ENCODE peak calls at places on chromosomes 16 and 17, in five cellular contexts. U, B, D, C and G are unnamed samples.

GRCh38 chr16:25007284-25007984 is 7.7 kb downstream of the ARHGAP17 start:
- DNase-seq in B (no peak), C (peak), D (peak), U (no peak), G (no peak)

GRCh38 chr16:89422905-89423630 is 67.3 kb downstream of the ANKRD11 start:
- DNase-seq in C (peak), D (peak), U (peak), B (no peak), G (no peak)

GRCh38 chr16:80407265-80407987 is 133.4 kb upstream of the DYNLRB2 start:
- DNase-seq in U (no peak), C (no peak), B (peak), D (no peak), G (no peak)

GRCh38 chr16:2280461-2280860 is 12.5 kb upstream of the RNPS1 start:
- DNase-seq in B (no peak), C (no peak), D (no peak), U (no peak), G (no peak)

GRCh38 chr17:80265205-80266068 is 4.8 kb downstream of the RNF213 start:
- DNase-seq in D (no peak), B (no peak), U (peak), C (no peak), G (no peak)

GRCh38 chr16:12655530-12655929 is 148.2 kb downstream of the CPPED1 start:
- DNase-seq in U (no peak), B (no peak), D (no peak), C (no peak), G (no peak)

GRCh38 chr17:35849469-35850348 is 19.0 kb downstream of the HEATR9 start:
- DNase-seq in D (peak), C (peak), U (peak), B (peak), G (peak)

GRCh38 chr16:30985401-30986128 is 558 bp downstream of the HSD3B7 start:
- DNase-seq in D (peak), U (no peak), C (no peak), B (no peak), G (peak)

GRCh38 chr17:59963738-59964454 is 644 bp downstream of the RNFT1 start:
- DNase-seq in C (peak), B (peak), U (peak), D (peak), G (no peak)

GRCh38 chr17:62692721-62693431 is 65.4 kb downstream of the MRC2 start:
- DNase-seq in U (no peak), B (peak), C (peak), D (peak), G (no peak)

DNA sequence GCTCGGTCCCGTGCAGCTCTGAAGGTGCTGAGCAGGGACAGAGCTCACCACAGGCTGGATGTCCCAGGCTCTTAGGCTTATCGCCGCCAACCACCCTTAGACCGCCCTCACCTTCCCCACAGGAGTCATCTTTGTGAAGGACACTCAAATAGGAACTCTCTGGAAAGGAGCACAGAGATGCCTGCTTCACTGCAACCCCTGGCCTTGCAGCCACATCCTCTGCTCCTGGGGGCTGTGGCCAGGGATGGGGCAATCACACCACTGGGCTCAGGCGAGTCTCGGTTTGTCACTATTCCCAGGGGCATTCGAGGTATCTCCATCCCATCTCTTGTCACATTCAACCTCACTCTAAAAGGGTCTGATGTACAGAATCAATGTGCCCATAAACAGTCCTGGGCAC is 10.9 kb downstream of the ZDHHC1 start:
- DNase-seq in D (no peak), U (no peak), C (no peak), B (no peak), G (no peak)
- TF ChIP-seq CTCF in D (no peak), U (no peak), C (no peak), B (no peak), G (no peak)

GRCh38 chr16:84209989-84210388 is 19.0 kb downstream of the ADAD2 start:
- DNase-seq in C (no peak), D (no peak), U (no peak), B (no peak), G (no peak)
- TF ChIP-seq CTCF in C (no peak), D (no peak), U (no peak), B (no peak), G (no peak)

DNA sequence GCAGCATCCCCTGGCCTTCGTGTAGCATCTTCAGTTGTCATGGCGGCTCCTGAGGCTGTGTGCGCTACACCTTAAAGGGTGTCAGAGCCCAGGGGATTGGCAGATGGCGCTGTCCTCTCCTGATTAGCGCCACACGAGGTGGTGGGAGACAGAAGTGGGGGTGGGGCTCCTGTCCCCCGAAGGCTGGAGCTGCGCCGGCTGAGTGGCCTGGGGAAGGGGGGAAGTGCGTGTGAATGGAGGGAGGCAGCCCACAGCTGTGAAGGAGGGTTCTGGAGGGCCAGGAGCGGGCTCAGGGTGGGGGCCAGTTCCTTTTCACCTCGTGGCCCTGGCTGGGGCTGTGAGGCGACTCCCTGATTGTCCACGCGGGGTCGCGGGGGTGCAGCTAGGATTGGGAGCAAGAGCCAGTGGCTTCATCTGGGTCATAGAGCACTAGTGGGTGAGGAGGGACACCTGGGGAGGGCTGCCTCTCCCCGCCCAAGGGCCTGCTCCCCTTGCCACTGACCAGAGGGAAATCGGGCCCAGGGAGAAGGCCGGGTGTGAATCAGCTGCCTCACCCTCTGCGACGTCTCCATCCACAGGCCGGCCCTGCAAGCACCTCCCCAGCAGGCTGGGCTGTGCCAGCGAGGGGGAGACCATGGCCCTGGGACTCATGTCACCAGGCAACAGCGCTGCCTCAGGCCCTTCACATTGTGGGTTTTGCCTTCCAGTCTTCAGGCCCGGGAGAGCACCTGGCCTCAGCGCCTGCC is 14.1 kb downstream of the BAHCC1 start:
- DNase-seq in U (no peak), D (no peak), B (no peak), C (no peak), G (no peak)
- TF ChIP-seq CTCF in U (no peak), D (no peak), B (no peak), C (no peak), G (peak)

GRCh38 chr16:50372611-50373344 is 4.0 kb upstream of the BRD7 start:
- DNase-seq in D (peak), B (no peak), C (peak), U (no peak), G (no peak)

GRCh38 chr16:50373345-50373701 is 4.5 kb upstream of the BRD7 start:
- DNase-seq in D (no peak), B (no peak), C (no peak), U (no peak), G (no peak)

GRCh38 chr16:50371036-50371716 is 2.4 kb upstream of the BRD7 start:
- DNase-seq in D (no peak), B (no peak), U (no peak), C (no peak), G (no peak)

GRCh38 chr16:50373780-50374179 is 5.0 kb upstream of the BRD7 start:
- DNase-seq in U (no peak), D (no peak), C (no peak), B (no peak), G (no peak)

DNA sequence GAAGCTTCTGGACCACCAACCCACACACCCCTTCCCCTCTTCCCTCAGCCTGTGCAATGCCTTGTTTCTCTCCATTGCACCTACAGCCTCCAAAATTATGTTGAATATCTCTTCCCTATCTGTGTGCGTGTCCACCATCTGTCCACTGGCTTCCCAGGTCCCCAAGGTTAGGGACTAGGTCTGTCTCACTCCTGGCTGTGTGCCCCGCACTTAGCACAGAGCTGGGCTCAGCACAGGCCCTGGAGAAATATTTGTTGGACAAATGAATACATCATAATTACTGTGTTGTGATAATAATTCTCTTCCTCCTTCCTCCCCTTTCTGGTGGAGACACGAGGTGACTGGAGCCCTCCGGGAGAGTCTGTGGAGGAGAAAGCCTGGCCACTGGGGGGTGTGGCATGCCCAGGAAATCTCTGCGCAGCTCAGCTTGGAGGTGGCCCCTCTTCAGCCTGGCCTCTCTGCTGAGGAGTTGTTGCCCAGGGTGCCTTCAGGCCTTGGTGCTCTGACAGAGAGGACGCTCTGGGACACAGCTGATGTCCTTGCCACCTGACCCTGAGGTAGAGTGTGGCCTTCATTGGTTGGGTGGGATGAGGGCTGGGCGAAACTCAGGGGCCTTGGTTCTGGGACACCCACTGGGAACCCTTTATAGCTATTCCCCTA is 3.3 kb upstream of the BRD7 start:
- DNase-seq in D (peak), B (peak), C (peak), U (no peak), G (no peak)
- TF ChIP-seq CTCF in D (peak), B (peak), C (peak), U (no peak), G (peak)

DNA sequence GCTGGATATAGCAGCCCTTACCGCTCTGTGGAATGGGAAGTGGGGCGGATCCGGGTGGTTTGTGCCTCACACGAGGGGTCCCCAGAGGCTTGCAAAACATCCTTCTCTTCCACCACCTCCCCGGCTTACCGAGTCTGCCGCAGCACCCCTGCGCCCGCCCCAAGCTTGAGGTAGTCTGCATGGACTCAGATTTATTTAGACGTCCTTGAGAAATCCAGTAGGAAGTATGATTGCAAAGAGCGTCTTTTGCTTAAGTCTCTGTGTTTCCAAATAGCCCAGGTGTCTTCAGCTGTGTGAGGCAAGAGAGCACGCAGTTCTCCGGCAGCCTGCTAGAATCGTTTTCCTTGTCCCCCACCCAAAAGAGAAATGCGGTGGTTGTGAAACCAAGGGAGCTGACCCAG is 2.4 kb downstream of the KIAA0513 start:
- DNase-seq in D (no peak), B (no peak), C (peak), U (no peak), G (no peak)
- TF ChIP-seq CTCF in D (no peak), B (no peak), C (no peak), U (no peak), G (no peak)

GRCh38 chr16:57801856-57802634 is at the start of gene KIFC3:
- DNase-seq in B (peak), C (peak), D (peak), U (peak), G (peak)
- TF ChIP-seq CTCF in B (no peak), C (no peak), D (no peak), U (peak), G (peak)

GRCh38 chr17:48153711-48154642 is 46.4 kb downstream of the SNX11 start:
- DNase-seq in U (no peak), B (peak), D (peak), C (peak), G (peak)
- TF ChIP-seq CTCF in U (no peak), B (peak), D (peak), C (peak), G (peak)